ENCODE peak calls at places on chromosomes 2 and 18, in eight cellular contexts. W, V, G, B, O, U, M and E are unnamed samples.

GRCh38 chr18:62183578-62184195 is 3.2 kb downstream of the PIGN start:
- DNase-seq in G (peak; percentile 51), M (no peak), B (peak; percentile 30), O (peak; percentile 55), V (no peak), W (peak; percentile 31), U (no peak), E (no peak)

GRCh38 chr2:196925768-196926561 is 542 bp downstream of the PGAP1 start:
- DNase-seq in O (no peak), B (peak; percentile 56), V (peak; percentile 66), G (peak; percentile 13), U (peak; percentile 13), W (peak; percentile 30), M (peak; percentile 24), E (peak; percentile 32)

GRCh38 chr2:209671280-209671679 is 100.4 kb upstream of the UNC80 start:
- DNase-seq in V (no peak), M (no peak), O (no peak), W (no peak), B (no peak), G (no peak), U (no peak), E (no peak)

GRCh38 chr2:54209379-54209778 is 46.6 kb downstream of the TSPYL6 start:
- DNase-seq in M (no peak), O (no peak), U (no peak), V (no peak), G (no peak), B (no peak), W (no peak), E (no peak)

GRCh38 chr2:101396352-101396717 is 9.0 kb upstream of the CREG2 start:
- DNase-seq in O (no peak), W (no peak), U (no peak), G (no peak), M (no peak), B (no peak), V (no peak), E (no peak)

GRCh38 chr2:234178309-234179030 is 128.0 kb downstream of the SPP2 start:
- DNase-seq in O (no peak), U (no peak), V (peak; percentile 69), W (no peak), M (no peak), B (no peak), G (no peak), E (no peak)

GRCh38 chr2:222301296-222301997 is 2.6 kb upstream of the PAX3 start:
- DNase-seq in B (no peak), M (no peak), O (no peak), U (no peak), G (no peak), V (no peak), W (no peak), E (no peak)

GRCh38 chr18:58314284-58314683 is 270.3 kb downstream of the NEDD4L start:
- DNase-seq in U (peak; percentile 85), G (no peak), W (peak; percentile 63), V (no peak), B (no peak), M (peak; percentile 51), O (peak; percentile 53), E (peak; percentile 76)

GRCh38 chr2:59025157-59025757 is 784.1 kb upstream of the FANCL start:
- DNase-seq in W (peak; percentile 34), O (peak; percentile 8), M (no peak), G (peak; percentile 9), V (peak; percentile 72), U (no peak), B (peak; percentile 36), E (no peak)

GRCh38 chr2:47129191-47129711 is 25.9 kb downstream of the STPG4 start:
- DNase-seq in W (no peak), M (no peak), U (peak; percentile 21), B (no peak), O (no peak), G (no peak), V (no peak), E (no peak)

GRCh38 chr2:75310915-75311314 is 111.6 kb upstream of the TACR1 start:
- DNase-seq in G (no peak), W (no peak), M (no peak), U (no peak), O (no peak), B (no peak), V (no peak), E (no peak)

GRCh38 chr2:162072976-162073775 is 839 bp downstream of the DPP4 start:
- DNase-seq in G (peak; percentile 17), U (no peak), V (peak; percentile 70), W (peak; percentile 29), B (peak; percentile 10), O (no peak), M (no peak), E (no peak)

GRCh38 chr2:234846589-234847363 is 105.0 kb upstream of the SH3BP4 start:
- DNase-seq in G (no peak), U (no peak), O (no peak), V (no peak), B (no peak), M (no peak), W (no peak), E (no peak)

GRCh38 chr18:47996091-47996541 is 65.7 kb upstream of the SMAD2 start:
- DNase-seq in W (no peak), B (peak; percentile 46), U (no peak), V (no peak), M (no peak), O (no peak), G (no peak), E (no peak)

GRCh38 chr2:98469862-98470544 is 25.3 kb downstream of the INPP4A start:
- DNase-seq in W (no peak), M (no peak), U (no peak), V (no peak), O (no peak), G (no peak), B (no peak), E (no peak)

GRCh38 chr2:1132328-1132964 is 181.8 kb downstream of the SNTG2 start:
- DNase-seq in V (no peak), M (no peak), O (no peak), B (no peak), W (no peak), G (no peak), U (no peak), E (no peak)

GRCh38 chr2:191014653-191015020 is 666 bp upstream of the STAT1 start:
- DNase-seq in V (no peak), O (no peak), W (no peak), M (no peak), B (no peak), U (no peak), G (no peak), E (no peak)

GRCh38 chr2:10392951-10393647 is 55.0 kb downstream of the ODC1 start:
- DNase-seq in G (no peak), B (peak; percentile 91), U (no peak), M (no peak), W (no peak), O (no peak), V (no peak), E (no peak)

GRCh38 chr2:10390369-10390801 is 57.7 kb downstream of the ODC1 start:
- DNase-seq in W (no peak), U (no peak), G (no peak), M (no peak), O (no peak), B (no peak), V (no peak), E (no peak)

GRCh38 chr2:10393648-10393982 is 54.5 kb downstream of the ODC1 start:
- DNase-seq in V (no peak), M (no peak), B (no peak), W (no peak), G (no peak), U (no peak), O (no peak), E (no peak)

GRCh38 chr2:10392548-10392947 is 55.6 kb downstream of the ODC1 start:
- DNase-seq in B (no peak), W (no peak), V (no peak), O (no peak), U (no peak), M (no peak), G (no peak), E (no peak)

DNA sequence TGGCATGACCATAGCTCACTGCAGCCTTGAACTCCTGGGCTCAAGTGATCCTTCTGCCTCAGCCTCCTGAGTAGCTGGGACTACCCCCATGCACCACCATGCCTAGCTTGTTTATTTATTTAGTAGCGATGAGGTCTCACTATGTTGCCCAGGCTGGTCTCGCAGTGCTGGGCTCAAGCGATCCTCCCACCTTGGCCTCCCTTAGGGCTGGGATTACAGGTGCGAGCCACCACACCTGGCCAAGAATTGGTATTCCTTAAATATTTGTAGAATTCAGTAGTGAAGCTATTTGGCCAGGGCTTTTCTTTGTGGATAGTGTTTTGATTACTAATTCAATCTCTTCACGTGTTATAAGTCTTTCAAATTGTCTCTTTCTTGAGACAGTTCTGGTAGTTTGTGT is 56.0 kb downstream of the ODC1 start:
- DNase-seq in G (no peak), U (no peak), O (no peak), B (no peak), W (no peak), M (no peak), V (no peak), E (no peak)
- H3K4me1 ChIP-seq in G (peaks cover 41% of the 10 kb centered on the region), U (peaks cover 31% of the 10 kb centered on the region), O (no peaks in the 10 kb centered on the region), B (peaks cover 92% of the 10 kb centered on the region), W (peaks cover 2% of the 10 kb centered on the region), M (no peaks in the 10 kb centered on the region), V (peaks cover 68% of the 10 kb centered on the region), E (no peaks in the 10 kb centered on the region)

DNA sequence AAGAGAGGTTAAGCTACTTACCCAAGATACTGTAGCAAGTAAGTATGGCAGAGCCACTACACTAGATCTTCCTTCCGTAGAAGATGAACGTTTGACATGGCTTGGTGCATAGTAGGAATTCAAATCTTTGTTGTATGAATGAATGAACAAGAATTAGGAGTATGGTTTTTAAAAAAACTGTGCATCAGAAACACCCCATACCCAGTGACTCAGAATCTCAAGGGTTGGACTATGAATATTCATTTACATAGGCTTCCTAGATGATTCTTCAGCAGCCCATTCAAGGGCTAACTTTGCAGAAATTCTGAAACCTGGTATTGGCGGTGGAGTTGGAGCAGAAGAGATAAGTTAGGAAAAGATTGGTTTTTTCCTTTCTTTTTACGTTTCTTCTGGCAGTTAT is 5.4 kb downstream of the ACTR3 start:
- DNase-seq in U (no peak), W (no peak), O (no peak), M (no peak), B (no peak), G (no peak), V (no peak), E (no peak)
- H3K27ac ChIP-seq in U (peak overlapping the region; percentile 99), W (no peak overlapping the region), O (no peak overlapping the region), M (no peak overlapping the region), B (no peak overlapping the region), G (no peak overlapping the region), V (no peak overlapping the region), E (peak overlapping the region; percentile 48)

DNA sequence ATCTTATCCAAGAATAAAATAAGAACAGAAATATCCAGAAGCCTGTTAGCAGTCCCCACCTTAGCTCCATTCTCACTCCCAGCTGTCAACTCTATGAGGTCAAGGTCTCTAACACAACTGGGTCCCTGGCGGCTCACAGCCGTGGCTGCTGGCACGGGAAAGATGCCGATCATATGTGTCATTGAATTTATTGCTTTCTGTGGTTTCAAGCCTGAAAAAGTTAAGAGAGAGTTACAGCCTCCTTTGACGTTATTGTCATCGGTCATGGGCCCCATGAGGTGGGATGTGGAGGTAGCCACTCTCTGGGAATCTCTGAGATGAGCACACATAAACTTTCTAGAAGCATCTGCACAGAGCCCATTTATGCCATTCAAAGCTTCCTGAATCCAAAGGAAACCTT is 28.7 kb upstream of the CABLES1 start:
- DNase-seq in U (no peak), V (no peak), G (no peak), W (no peak), M (no peak), O (peak; percentile 88), B (no peak), E (peak; percentile 78)
- H3K4me3 ChIP-seq in U (no peak overlapping the region), V (no peak overlapping the region), G (no peak overlapping the region), W (no peak overlapping the region), M (no peak overlapping the region), O (no peak overlapping the region), B (no peak overlapping the region), E (no peak overlapping the region)

GRCh38 chr2:85761946-85762345 is 8.2 kb downstream of the ATOH8 start:
- DNase-seq in M (no peak), G (no peak), U (no peak), B (no peak), W (no peak), V (no peak), O (no peak), E (no peak)
- H3K4me1 ChIP-seq in M (no peaks in the 10 kb centered on the region), G (no peaks in the 10 kb centered on the region), U (peaks cover 58% of the 10 kb centered on the region), B (peaks cover 31% of the 10 kb centered on the region), W (no peaks in the 10 kb centered on the region), V (peaks cover 58% of the 10 kb centered on the region), O (peaks cover 3% of the 10 kb centered on the region), E (peaks cover 100% of the 10 kb centered on the region)